ENCODE peak calls at places on chromosomes 3 and 15, in six cellular contexts. V is sciatic nerve; O is stimulated activated CD4-positive, alpha-beta T cell treated with anti-CD3 and anti-CD28 coated beads, TNF-alpha, amount 100 ng/mL, for 4 hours; Y is HEK293T; S is AG08395; Z is substantia nigra. D is an unnamed sample.

GRCh38 chr3:4729061-4729973 is 236.2 kb downstream of the ITPR1 start:
- DNase-seq in V (no peak), Y (no peak), O (no peak), Z (no peak), S (no peak), D (no peak)

GRCh38 chr3:31980530-31981205 is 394 bp downstream of the OSBPL10 start:
- DNase-seq in Y (peak), Z (no peak), S (no peak), O (peak), V (peak), D (peak)

GRCh38 chr3:49199244-49199899 is 28.0 kb downstream of the KLHDC8B start:
- DNase-seq in S (peak), Y (no peak), Z (peak), V (peak), O (no peak), D (no peak)

GRCh38 chr15:57560976-57561711 is 30.6 kb upstream of the MYZAP start:
- DNase-seq in Z (peak), Y (peak), S (peak), O (peak), V (peak), D (peak)

GRCh38 chr3:17808994-17809393 is 66.6 kb upstream of the TBC1D5 start:
- DNase-seq in Z (no peak), V (no peak), O (no peak), Y (no peak), S (peak), D (peak)

GRCh38 chr15:63322541-63322940 is 45.1 kb downstream of the APH1B start:
- DNase-seq in V (no peak), S (peak), O (no peak), Z (no peak), Y (no peak), D (no peak)

GRCh38 chr15:32646304-32646703 is 4.8 kb downstream of the SCG5 start:
- DNase-seq in V (no peak), Y (peak), S (no peak), Z (no peak), O (no peak), D (no peak)

GRCh38 chr3:193078996-193079731 is 161.5 kb upstream of the MB21D2 start:
- DNase-seq in S (no peak), Z (no peak), Y (no peak), V (no peak), O (no peak), D (peak)

GRCh38 chr3:188270423-188270972 is 116.5 kb downstream of the LPP start:
- DNase-seq in Y (no peak), O (no peak), S (peak), Z (peak), V (no peak), D (peak)

GRCh38 chr3:38646062-38646461 is 3.4 kb downstream of the SCN5A start:
- DNase-seq in S (no peak), Z (no peak), O (no peak), Y (no peak), V (no peak), D (no peak)

GRCh38 chr15:77057072-77057471 is 13.8 kb downstream of the TSPAN3 start:
- DNase-seq in Z (no peak), S (no peak), V (no peak), Y (no peak), O (no peak), D (no peak)

GRCh38 chr3:185645596-185646381 is 59.7 kb downstream of the SENP2 start:
- DNase-seq in O (no peak), Y (no peak), S (no peak), Z (no peak), V (no peak), D (no peak)

GRCh38 chr15:74203914-74204431 is 1.4 kb upstream of the STRA6 start:
- DNase-seq in V (peak), O (no peak), Z (no peak), Y (no peak), S (peak), D (peak)

GRCh38 chr3:186640473-186640818 is 247 bp downstream of the FETUB start:
- DNase-seq in Y (no peak), S (peak), Z (no peak), O (no peak), V (no peak), D (peak)

GRCh38 chr15:70023064-70023768 is 74.5 kb downstream of the TLE3 start:
- DNase-seq in Z (no peak), Y (no peak), O (peak), V (no peak), S (peak), D (peak)

GRCh38 chr15:68829068-68829467 is 8.4 kb upstream of the ANP32A start:
- DNase-seq in Z (no peak), Y (peak), V (no peak), O (no peak), S (no peak), D (peak)

GRCh38 chr3:123859177-123859576 is 25.0 kb downstream of the MYLK start:
- DNase-seq in V (no peak), O (no peak), S (no peak), Z (no peak), Y (no peak), D (no peak)

GRCh38 chr15:66186049-66186825 is 67.3 kb downstream of the MEGF11 start:
- DNase-seq in S (no peak), V (peak), O (no peak), Y (no peak), Z (no peak), D (no peak)

GRCh38 chr3:62686916-62687315 is 188.3 kb downstream of the CADPS start:
- DNase-seq in Y (no peak), O (no peak), S (no peak), V (no peak), Z (no peak), D (no peak)

GRCh38 chr3:197913981-197914380 is 36.0 kb upstream of the RPL35A start:
- DNase-seq in Z (no peak), O (no peak), V (no peak), Y (no peak), S (no peak), D (no peak)

GRCh38 chr15:71334874-71335273 is 219.6 kb downstream of the THSD4 start:
- DNase-seq in S (no peak), V (no peak), Z (no peak), Y (no peak), O (no peak), D (no peak)

GRCh38 chr3:62622553-62623174 is 249.3 kb upstream of the FEZF2 start:
- DNase-seq in Z (no peak), Y (peak), V (no peak), S (peak), O (no peak), D (peak)

GRCh38 chr3:55486101-55486856 is 827 bp downstream of the WNT5A start:
- DNase-seq in O (no peak), V (peak), Z (no peak), Y (peak), S (peak), D (peak)

GRCh38 chr3:81173514-81173913 is 587.9 kb downstream of the GBE1 start:
- DNase-seq in O (no peak), V (no peak), Z (no peak), Y (peak), S (no peak), D (peak)

GRCh38 chr3:78098367-78098766 is 1058.5 kb downstream of the ROBO2 start:
- DNase-seq in Z (no peak), V (no peak), S (no peak), O (no peak), Y (no peak), D (no peak)

GRCh38 chr3:8482960-8483665 is 18.5 kb upstream of the LMCD1 start:
- DNase-seq in V (peak), Y (no peak), O (no peak), S (peak), Z (peak), D (peak)

GRCh38 chr15:80480909-80481308 is 76.7 kb downstream of the ARNT2 start:
- DNase-seq in Z (no peak), Y (no peak), S (peak), V (peak), O (no peak), D (peak)

GRCh38 chr3:44120721-44121582 is 120.7 kb upstream of the TOPAZ1 start:
- DNase-seq in Z (no peak), V (no peak), S (no peak), Y (no peak), O (no peak), D (no peak)

D was measured in ELR.